ENCODE peak calls at places on chromosomes 1 and 21, in four cellular contexts. R is fibroblast of mammary gland, Q is adipocyte, O is kidney epithelial cell. F is an unnamed sample.

GRCh38 chr1:206923009-206923960 is 1.5 kb upstream of the FCMR start:
- DNase-seq in R (no peak), Q (no peak), O (no peak), F (no peak)

GRCh38 chr1:170807432-170807831 is 127.9 kb upstream of the MROH9 start:
- DNase-seq in O (peak; percentile 10), Q (peak; percentile 92), R (peak; percentile 71), F (no peak)

GRCh38 chr1:99086057-99086456 is 81.4 kb upstream of the PLPPR5 start:
- DNase-seq in O (no peak), Q (no peak), R (no peak), F (no peak)

GRCh38 chr1:180842052-180842451 is 70.6 kb upstream of the KIAA1614 start:
- DNase-seq in O (no peak), Q (peak; percentile 92), R (peak; percentile 64), F (peak; percentile 67)

GRCh38 chr1:89547563-89548485 is 23.2 kb downstream of the LRRC8B start:
- DNase-seq in Q (peak; percentile 89), R (peak; percentile 88), O (no peak), F (no peak)

GRCh38 chr1:81679972-81680371 is 120.8 kb upstream of the ADGRL2 start:
- DNase-seq in Q (peak; percentile 71), R (peak; percentile 70), O (no peak), F (no peak)

GRCh38 chr21:41663805-41664788 is 102.8 kb downstream of the RIPK4 start:
- DNase-seq in Q (no peak), R (peak; percentile 44), O (no peak), F (no peak)

GRCh38 chr1:190474587-190475305 is 2.9 kb downstream of the BRINP3 start:
- DNase-seq in Q (peak; percentile 43), R (no peak), O (no peak), F (no peak)

GRCh38 chr1:152112101-152112884 is 3.0 kb downstream of the TCHH start:
- DNase-seq in Q (peak; percentile 22), R (peak; percentile 17), O (no peak), F (no peak)

GRCh38 chr1:170732262-170732595 is 68.3 kb downstream of the PRRX1 start:
- DNase-seq in O (no peak), Q (peak; percentile 80), R (peak; percentile 80), F (no peak)

GRCh38 chr1:85322655-85323054 is 46.2 kb upstream of the BCL10 start:
- DNase-seq in R (peak; percentile 74), Q (no peak), O (no peak), F (no peak)

GRCh38 chr1:234709473-234710279 is 99.7 kb upstream of the IRF2BP2 start:
- DNase-seq in O (no peak), R (no peak), Q (no peak), F (no peak)

GRCh38 chr1:162389971-162390370 is 8.4 kb downstream of the C1orf226 start:
- DNase-seq in R (no peak), O (no peak), Q (no peak), F (no peak)

GRCh38 chr1:15852036-15852827 is 4.7 kb downstream of the SPEN start:
- DNase-seq in Q (peak; percentile 19), O (no peak), R (no peak), F (no peak)

GRCh38 chr1:3375256-3375655 is 79.2 kb upstream of the ARHGEF16 start:
- DNase-seq in Q (no peak), O (no peak), R (no peak), F (no peak)

GRCh38 chr21:44800971-44801467 is 601 bp downstream of the UBE2G2 start:
- DNase-seq in Q (peak; percentile 56), R (peak; percentile 39), O (no peak), F (no peak)

DNA sequence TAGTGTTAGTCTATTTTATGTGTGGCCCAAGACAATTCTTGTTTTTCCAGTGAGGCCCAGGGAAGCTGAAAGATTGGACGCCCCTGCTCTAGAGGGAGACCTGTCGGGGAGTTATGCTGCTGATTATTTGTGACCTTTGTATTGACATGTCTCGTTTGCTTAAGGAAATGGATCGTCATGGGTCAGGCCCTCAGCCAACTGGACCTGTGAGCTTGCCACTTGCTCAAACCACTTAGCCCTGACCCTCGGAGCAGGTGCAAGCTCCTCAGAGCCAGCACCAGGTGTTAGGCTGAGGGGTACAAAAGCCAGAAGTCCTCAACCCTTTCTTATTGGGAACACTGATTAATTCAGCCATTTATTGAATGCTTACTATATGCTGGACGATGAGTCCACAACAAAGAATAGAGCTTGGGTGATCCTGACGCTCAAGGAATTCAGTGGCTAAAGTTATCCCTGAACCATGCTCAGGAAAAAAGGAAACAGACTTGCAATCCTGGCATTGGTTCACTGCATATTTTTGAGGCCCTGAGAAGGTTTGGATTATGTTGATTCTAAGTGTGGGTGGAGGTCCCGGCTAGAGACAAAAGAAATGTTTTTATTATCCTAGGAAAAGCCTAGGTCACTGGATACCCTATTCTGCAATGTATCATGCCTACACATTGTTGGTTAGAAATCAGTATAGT is 19.0 kb downstream of the TGFB2 start:
- DNase-seq in Q (peak; percentile 43), O (no peak), R (no peak), F (no peak)
- H3K4me3 ChIP-seq in Q (no peak overlapping the region), O (no peak overlapping the region), R (no peak overlapping the region), F (no peak overlapping the region)

GRCh38 chr1:221726331-221726692 is 15.6 kb downstream of the DUSP10 start:
- DNase-seq in O (no peak), Q (no peak), R (no peak), F (no peak)
- H3K4me3 ChIP-seq in O (no peak overlapping the region), Q (peak overlapping the region; percentile 2), R (no peak overlapping the region), F (no peak overlapping the region)

GRCh38 chr1:67814121-67814772 is 19.0 kb downstream of the GNG12 start:
- DNase-seq in Q (peak; percentile 35), R (no peak), O (no peak), F (no peak)
- H3K4me3 ChIP-seq in Q (peak overlapping the region; percentile 64), R (no peak overlapping the region), O (no peak overlapping the region), F (no peak overlapping the region)

GRCh38 chr1:45583264-45583665 is 576 bp upstream of the NASP start:
- DNase-seq in O (peak; percentile 90), R (peak; percentile 96), Q (peak; percentile 99), F (peak; percentile 91)
- H3K4me3 ChIP-seq in O (peak overlapping the region; percentile 78), R (peak overlapping the region; percentile 100), Q (peak overlapping the region; percentile 95), F (peak overlapping the region; percentile 100)

F was measured in BJ.